ENCODE peak calls at places on chromosomes 7 and 10, in six cellular contexts. D is NCI-H187; J is astrocyte of the spinal cord; C is activated naive CD8-positive, alpha-beta T cell treated with anti-CD3 and anti-CD28 coated beads, Interleukin-2, amount 50 U/mL, for 24 hours; F is T-cell; X is nucleus accumbens. Z is an unnamed sample.

GRCh38 chr7:129828989-129829676 is 123.6 kb downstream of the UBE2H start:
- DNase-seq in D (peak), J (no peak), C (no peak), F (no peak), X (no peak), Z (no peak)

GRCh38 chr7:157004050-157004838 is 6.2 kb downstream of the MNX1 start:
- DNase-seq in D (no peak), J (peak), C (no peak), F (no peak), X (no peak), Z (no peak)

GRCh38 chr7:149625339-149625946 is 127.8 kb upstream of the ZNF746 start:
- DNase-seq in D (no peak), J (peak), C (peak), F (peak), X (no peak), Z (peak)

GRCh38 chr7:143892527-143893300 is 9.3 kb downstream of the TCAF1 start:
- DNase-seq in D (no peak), J (peak), C (no peak), F (no peak), X (no peak), Z (no peak)

GRCh38 chr10:110501142-110501937 is 3.6 kb downstream of the DUSP5 start:
- DNase-seq in D (no peak), J (peak), C (peak), F (no peak), X (peak), Z (peak)

GRCh38 chr10:129161184-129161583 is 305.9 kb upstream of the MGMT start:
- DNase-seq in D (no peak), J (peak), C (peak), F (no peak), X (no peak), Z (no peak)

GRCh38 chr7:44631458-44632115 is 25.2 kb downstream of the OGDH start:
- DNase-seq in D (no peak), J (peak), C (no peak), F (peak), X (no peak), Z (no peak)

GRCh38 chr10:3757250-3757637 is 27.8 kb downstream of the KLF6 start:
- DNase-seq in D (no peak), J (no peak), C (no peak), F (no peak), X (no peak), Z (no peak)

GRCh38 chr10:121152033-121152432 is 300.9 kb downstream of the WDR11 start:
- DNase-seq in D (no peak), J (no peak), C (no peak), F (no peak), X (no peak), Z (no peak)

GRCh38 chr7:139876622-139877283 is 47.7 kb downstream of the TBXAS1 start:
- DNase-seq in D (no peak), J (no peak), C (no peak), F (no peak), X (no peak), Z (no peak)

GRCh38 chr7:125529237-125529636 is 599.6 kb upstream of the POT1 start:
- DNase-seq in D (no peak), J (no peak), C (no peak), F (no peak), X (no peak), Z (no peak)

GRCh38 chr10:124875596-124875995 is 66.3 kb upstream of the ZRANB1 start:
- DNase-seq in D (no peak), J (peak), C (no peak), F (no peak), X (no peak), Z (no peak)

GRCh38 chr7:70456729-70457128 is 675.2 kb upstream of the GALNT17 start:
- DNase-seq in D (no peak), J (no peak), C (peak), F (no peak), X (no peak), Z (no peak)

GRCh38 chr7:2104107-2104710 is 128.5 kb downstream of the MAD1L1 start:
- DNase-seq in D (no peak), J (peak), C (peak), F (peak), X (peak), Z (peak)

GRCh38 chr7:21939136-21939857 is 6.4 kb downstream of the CDCA7L start:
- DNase-seq in D (no peak), J (peak), C (peak), F (no peak), X (no peak), Z (no peak)

GRCh38 chr10:54284526-54285193 is 516.4 kb downstream of the PCDH15 start:
- DNase-seq in D (no peak), J (peak), C (no peak), F (no peak), X (no peak), Z (no peak)

GRCh38 chr7:100983451-100984187 is 14.3 kb downstream of the MUC12 start:
- DNase-seq in D (no peak), J (no peak), C (no peak), F (no peak), X (no peak), Z (no peak)

GRCh38 chr10:101829561-101830315 is 11.5 kb upstream of the OGA start:
- DNase-seq in D (no peak), J (no peak), C (peak), F (peak), X (no peak), Z (peak)

GRCh38 chr7:74294191-74294998 is 5.2 kb downstream of the CLIP2 start:
- DNase-seq in D (no peak), J (no peak), C (no peak), F (no peak), X (no peak), Z (peak)

GRCh38 chr10:23723796-23724195 is 284.9 kb downstream of the OTUD1 start:
- DNase-seq in D (no peak), J (no peak), C (no peak), F (no peak), X (no peak), Z (no peak)

GRCh38 chr7:91228327-91228726 is 35.9 kb upstream of the FZD1 start:
- DNase-seq in D (no peak), J (peak), C (no peak), F (no peak), X (no peak), Z (no peak)

GRCh38 chr10:101050206-101051069 is 11.4 kb upstream of the KAZALD1 start:
- DNase-seq in D (peak), J (peak), C (peak), F (peak), X (no peak), Z (peak)

GRCh38 chr7:120864146-120864920 is 6.4 kb upstream of the TSPAN12 start:
- DNase-seq in D (no peak), J (no peak), C (no peak), F (no peak), X (no peak), Z (no peak)

GRCh38 chr10:76651148-76651547 is 986.5 kb downstream of the KCNMA1 start:
- DNase-seq in D (no peak), J (no peak), C (no peak), F (no peak), X (no peak), Z (no peak)

GRCh38 chr10:89466599-89467035 is 52.2 kb downstream of the IFIT5 start:
- DNase-seq in D (no peak), J (peak), C (no peak), F (no peak), X (no peak), Z (no peak)

GRCh38 chr7:151529842-151530241 is 10.1 kb upstream of the RHEB start:
- DNase-seq in D (no peak), J (no peak), C (no peak), F (no peak), X (no peak), Z (no peak)